ENCODE peak calls at places on chromosomes 3 and 15, in five cellular contexts. R is stimulated activated CD4-positive, alpha-beta T cell treated with anti-CD3 and anti-CD28 coated beads, Interleukin-1b, Interleukin-23, amount 100 ng/mL, for 24 hours; I is epithelial cell of esophagus; U is Ammon's horn; X is AG04449. N is an unnamed sample.

GRCh38 chr15:81851307-81851706 is 194.5 kb downstream of the MEX3B start:
- DNase-seq in U (no peak), R (no peak), X (no peak), I (no peak), N (no peak)

GRCh38 chr3:155670320-155670719 is 74.6 kb downstream of the PLCH1 start:
- DNase-seq in I (no peak), R (no peak), X (no peak), U (no peak), N (no peak)

GRCh38 chr15:89566141-89566540 is 9.1 kb upstream of the TICRR start:
- DNase-seq in R (no peak), I (no peak), X (no peak), U (no peak), N (no peak)

GRCh38 chr15:23532019-23532418 is 33.5 kb upstream of the MKRN3 start:
- DNase-seq in I (peak; percentile 39), R (no peak), X (no peak), U (peak; percentile 68), N (no peak)

GRCh38 chr3:71726106-71726505 is 904 bp upstream of the EIF4E3 start:
- DNase-seq in X (no peak), U (no peak), I (no peak), R (no peak), N (no peak)

GRCh38 chr3:59163953-59164352 is 114.1 kb upstream of the CFAP20DC start:
- DNase-seq in R (no peak), U (no peak), I (peak; percentile 15), X (no peak), N (no peak)

GRCh38 chr3:8516047-8516671 is 14.5 kb downstream of the LMCD1 start:
- DNase-seq in I (no peak), R (no peak), U (no peak), X (no peak), N (no peak)

GRCh38 chr15:77974416-77975331 is 102.8 kb downstream of the TBC1D2B start:
- DNase-seq in U (no peak), R (no peak), I (no peak), X (no peak), N (no peak)

GRCh38 chr15:63277893-63278505 is 594 bp downstream of the APH1B start:
- DNase-seq in R (no peak), X (no peak), I (peak; percentile 26), U (peak; percentile 16), N (no peak)

GRCh38 chr3:50516048-50516871 is 12.8 kb upstream of the CACNA2D2 start:
- DNase-seq in X (no peak), I (no peak), U (no peak), R (no peak), N (peak; percentile 9)

GRCh38 chr3:129695203-129695602 is 88.7 kb upstream of the PLXND1 start:
- DNase-seq in I (peak; percentile 89), U (no peak), R (no peak), X (no peak), N (no peak)

GRCh38 chr15:63972801-63973200 is 73.5 kb downstream of the DAPK2 start:
- DNase-seq in R (no peak), X (no peak), I (no peak), U (no peak), N (no peak)

GRCh38 chr3:126040386-126040785 is 43.5 kb downstream of the SLC41A3 start:
- DNase-seq in X (no peak), I (no peak), U (no peak), R (no peak), N (no peak)

GRCh38 chr15:71118881-71119632 is 3.8 kb downstream of the THSD4 start:
- DNase-seq in X (no peak), R (no peak), I (no peak), U (no peak), N (no peak)

GRCh38 chr15:71683401-71684274 is 126.7 kb upstream of the NR2E3 start:
- DNase-seq in X (no peak), I (no peak), U (no peak), R (no peak), N (no peak)

GRCh38 chr3:191774485-191774884 is 313.5 kb downstream of the PYDC2 start:
- DNase-seq in I (peak; percentile 41), R (no peak), U (no peak), X (peak; percentile 90), N (peak; percentile 96)

GRCh38 chr3:104642827-104643226 is 723.9 kb upstream of the ALCAM start:
- DNase-seq in I (no peak), X (no peak), R (no peak), U (peak; percentile 47), N (no peak)

GRCh38 chr3:123067689-123068226 is 933 bp downstream of the PDIA5 start:
- DNase-seq in I (peak; percentile 27), R (peak; percentile 13), U (no peak), X (no peak), N (no peak)

GRCh38 chr3:41893977-41894376 is 67.9 kb downstream of the ULK4 start:
- DNase-seq in U (peak; percentile 47), R (no peak), I (peak; percentile 72), X (peak; percentile 10), N (peak; percentile 73)

GRCh38 chr3:39189648-39190269 is 2.6 kb downstream of the XIRP1 start:
- DNase-seq in U (peak; percentile 84), I (peak; percentile 74), R (peak; percentile 44), X (no peak), N (peak; percentile 46)

GRCh38 chr3:63670544-63670943 is 18.1 kb downstream of the SNTN start:
- DNase-seq in R (no peak), X (no peak), U (no peak), I (no peak), N (no peak)

GRCh38 chr3:160544837-160545236 is 20.5 kb downstream of the KPNA4 start:
- DNase-seq in I (no peak), U (no peak), X (no peak), R (no peak), N (peak; percentile 27)

GRCh38 chr3:86937306-86937791 is 53.6 kb downstream of the VGLL3 start:
- DNase-seq in I (peak; percentile 97), U (no peak), R (no peak), X (peak; percentile 97), N (peak; percentile 75)

GRCh38 chr15:70308011-70308761 is 210.5 kb upstream of the TLE3 start:
- DNase-seq in I (no peak), R (no peak), X (no peak), U (no peak), N (peak; percentile 46)

GRCh38 chr15:25249236-25250010 is 189.4 kb downstream of the UBE3A start:
- DNase-seq in X (no peak), I (no peak), R (no peak), U (no peak), N (no peak)

GRCh38 chr15:84749111-84749991 is 959 bp downstream of the ZNF592 start:
- DNase-seq in X (no peak), R (no peak), I (peak; percentile 34), U (peak; percentile 25), N (no peak)

GRCh38 chr3:155334897-155335883 is 41.7 kb upstream of the STRIT1 start:
- DNase-seq in R (no peak), X (no peak), U (peak; percentile 21), I (no peak), N (no peak)

GRCh38 chr3:187296915-187297314 is 5.4 kb upstream of the MASP1 start:
- DNase-seq in I (no peak), U (no peak), X (no peak), R (no peak), N (no peak)

GRCh38 chr15:58517682-58518525 is 86.1 kb downstream of the LIPC start:
- DNase-seq in R (no peak), U (peak; percentile 63), X (no peak), I (no peak), N (no peak)

GRCh38 chr3:25097023-25097422 is 331.0 kb upstream of the RARB start:
- DNase-seq in I (no peak), U (no peak), X (no peak), R (no peak), N (no peak)

GRCh38 chr3:26637698-26638097 is 15.1 kb downstream of the LRRC3B start:
- DNase-seq in U (no peak), R (no peak), X (no peak), I (peak; percentile 81), N (no peak)

GRCh38 chr3:45868213-45868612 is 18.1 kb upstream of the CCR9 start:
- DNase-seq in I (no peak), R (no peak), X (no peak), U (no peak), N (no peak)

GRCh38 chr3:137767146-137768020 is 3.3 kb downstream of the SOX14 start:
- DNase-seq in I (no peak), X (no peak), U (no peak), R (no peak), N (no peak)

GRCh38 chr3:15983232-15983631 is 185.5 kb upstream of the ANKRD28 start:
- DNase-seq in I (peak; percentile 88), R (no peak), U (no peak), X (peak; percentile 38), N (peak; percentile 58)

GRCh38 chr3:150150633-150151032 is 179.9 kb upstream of the PFN2 start:
- DNase-seq in X (no peak), I (peak; percentile 16), R (no peak), U (no peak), N (no peak)

GRCh38 chr3:5197470-5198312 is 10.2 kb downstream of the EDEM1 start:
- DNase-seq in I (peak; percentile 75), X (peak; percentile 38), U (no peak), R (no peak), N (peak; percentile 62)

GRCh38 chr3:25633919-25634318 is 30.8 kb downstream of the TOP2B start:
- DNase-seq in X (no peak), I (no peak), R (no peak), U (no peak), N (no peak)

GRCh38 chr3:117192888-117193287 is 483.3 kb downstream of the TUSC7 start:
- DNase-seq in I (no peak), R (no peak), U (no peak), X (no peak), N (no peak)

GRCh38 chr15:47652213-47652852 is 65.0 kb upstream of the SEMA6D start:
- DNase-seq in R (no peak), I (no peak), U (no peak), X (no peak), N (no peak)

GRCh38 chr15:47552978-47553608 is 164.2 kb upstream of the SEMA6D start:
- DNase-seq in X (no peak), R (no peak), U (no peak), I (no peak), N (no peak)

N was measured in astrocyte of the spinal cord.